ENCODE peak calls at places on chromosomes 4 and X, in four cellular contexts. K, F, M and P are unnamed samples.

GRCh38 chr4:132085105-132085504 is 1064.0 kb upstream of the PCDH10 start:
- DNase-seq in K (no peak), F (no peak), M (no peak), P (no peak)

GRCh38 chrX:107978707-107979307 is 3.4 kb downstream of the TEX13B start:
- DNase-seq in K (no peak), F (peak; percentile 9), M (peak; percentile 40), P (no peak)

GRCh38 chr4:151658959-151659593 is 101.7 kb downstream of the GATB start:
- DNase-seq in K (peak; percentile 55), F (no peak), M (no peak), P (no peak)

GRCh38 chr4:17077105-17077504 is 178.7 kb upstream of the LDB2 start:
- DNase-seq in K (no peak), F (no peak), M (peak; percentile 34), P (no peak)

GRCh38 chr4:112975567-112976355 is 73.7 kb upstream of the ANK2 start:
- DNase-seq in K (peak; percentile 4), F (no peak), M (no peak), P (no peak)

GRCh38 chr4:1511441-1512041 is 105.3 kb upstream of the NKX1-1 start:
- DNase-seq in K (no peak), F (peak; percentile 86), M (peak; percentile 76), P (no peak)

GRCh38 chrX:56802921-56803848 is 74.1 kb downstream of the NBDY start:
- DNase-seq in K (peak; percentile 42), F (peak; percentile 29), M (peak; percentile 71), P (no peak)

GRCh38 chrX:110086916-110087484 is 84.1 kb downstream of the TMEM164 start:
- DNase-seq in K (peak; percentile 94), F (peak; percentile 54), M (no peak), P (peak; percentile 56)

GRCh38 chrX:132336172-132336571 is 116.9 kb upstream of the RAP2C start:
- DNase-seq in K (no peak), F (no peak), M (no peak), P (no peak)

GRCh38 chr4:7539659-7540058 is 104.9 kb upstream of the PSAPL1 start:
- DNase-seq in K (no peak), F (peak; percentile 62), M (peak; percentile 82), P (peak; percentile 28)

GRCh38 chrX:65587616-65588526 is 53.3 kb upstream of the LAS1L start:
- DNase-seq in K (no peak), F (peak; percentile 67), M (no peak), P (no peak)

GRCh38 chrX:114584434-114584943 is 603 bp downstream of the HTR2C start:
- DNase-seq in K (no peak), F (no peak), M (peak; percentile 90), P (no peak)

GRCh38 chr4:173013232-173013932 is 155.2 kb upstream of the GALNT7 start:
- DNase-seq in K (no peak), F (peak; percentile 62), M (peak; percentile 57), P (no peak)

GRCh38 chr4:58936436-58936835 is 1826.3 kb upstream of the IGFBP7 start:
- DNase-seq in K (no peak), F (no peak), M (no peak), P (no peak)

GRCh38 chr4:158172196-158172557 is 648 bp downstream of the GASK1B start:
- DNase-seq in K (peak; percentile 50), F (no peak), M (no peak), P (no peak)

GRCh38 chrX:123698979-123699378 is 33.9 kb downstream of the THOC2 start:
- DNase-seq in K (no peak), F (no peak), M (no peak), P (no peak)
- H3K4me2 ChIP-seq in K (no peak overlapping the region), F (no peak overlapping the region), M (no peak overlapping the region), P (no peak overlapping the region)

GRCh38 chrX:20265726-20266681 is 705 bp downstream of the RPS6KA3 start:
- DNase-seq in K (no peak), F (peak; percentile 17), M (peak; percentile 26), P (no peak)

GRCh38 chrX:20260885-20261284 is 5.8 kb downstream of the RPS6KA3 start:
- DNase-seq in K (no peak), F (no peak), M (no peak), P (no peak)

GRCh38 chrX:20265221-20265725 is 1.4 kb downstream of the RPS6KA3 start:
- DNase-seq in K (peak; percentile 87), F (peak; percentile 70), M (peak; percentile 42), P (no peak)

GRCh38 chrX:20266810-20267598 is at the start of gene RPS6KA3:
- DNase-seq in K (peak; percentile 68), F (peak; percentile 91), M (peak; percentile 84), P (no peak)

GRCh38 chrX:20263474-20263873 is 3.2 kb downstream of the RPS6KA3 start:
- DNase-seq in K (peak; percentile 51), F (no peak), M (no peak), P (no peak)
- H3K27ac ChIP-seq in K (peak overlapping the region; percentile 39), F (peak overlapping the region; percentile 47), M (no peak overlapping the region), P (peak overlapping the region; percentile 36)

DNA sequence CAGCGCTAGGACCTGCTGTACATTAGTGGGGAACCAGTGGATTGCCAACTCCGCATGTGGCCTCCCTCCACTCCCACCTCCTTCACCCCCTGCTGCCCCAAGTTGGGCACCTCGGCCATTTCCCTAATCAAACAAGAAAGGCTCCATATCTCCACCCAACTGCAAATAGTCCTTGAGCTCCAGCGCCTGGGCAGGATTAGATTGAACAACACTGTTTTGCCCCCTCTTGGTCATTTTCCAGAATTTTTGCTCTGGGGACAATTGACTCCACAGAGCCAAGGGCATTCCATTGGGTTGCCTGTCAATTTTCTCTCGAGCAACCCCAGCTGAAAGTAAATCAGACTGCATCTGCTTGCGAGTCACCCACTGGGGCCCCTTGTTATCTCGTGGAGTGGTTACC is 29.6 kb downstream of the CXCL13 start:
- DNase-seq in K (no peak), F (no peak), M (no peak), P (no peak)
- H3K4me2 ChIP-seq in K (no peak overlapping the region), F (no peak overlapping the region), M (no peak overlapping the region), P (no peak overlapping the region)

GRCh38 chrX:10549280-10549679 is 71.1 kb downstream of the MID1 start:
- DNase-seq in K (no peak), F (no peak), M (no peak), P (no peak)
- H3K27ac ChIP-seq in K (no peak overlapping the region), F (no peak overlapping the region), M (no peak overlapping the region), P (no peak overlapping the region)

GRCh38 chrX:118593407-118593806 is 97.8 kb downstream of the DOCK11 start:
- DNase-seq in K (no peak), F (no peak), M (no peak), P (no peak)
- H3K4me2 ChIP-seq in K (no peak overlapping the region), F (no peak overlapping the region), M (no peak overlapping the region), P (no peak overlapping the region)

DNA sequence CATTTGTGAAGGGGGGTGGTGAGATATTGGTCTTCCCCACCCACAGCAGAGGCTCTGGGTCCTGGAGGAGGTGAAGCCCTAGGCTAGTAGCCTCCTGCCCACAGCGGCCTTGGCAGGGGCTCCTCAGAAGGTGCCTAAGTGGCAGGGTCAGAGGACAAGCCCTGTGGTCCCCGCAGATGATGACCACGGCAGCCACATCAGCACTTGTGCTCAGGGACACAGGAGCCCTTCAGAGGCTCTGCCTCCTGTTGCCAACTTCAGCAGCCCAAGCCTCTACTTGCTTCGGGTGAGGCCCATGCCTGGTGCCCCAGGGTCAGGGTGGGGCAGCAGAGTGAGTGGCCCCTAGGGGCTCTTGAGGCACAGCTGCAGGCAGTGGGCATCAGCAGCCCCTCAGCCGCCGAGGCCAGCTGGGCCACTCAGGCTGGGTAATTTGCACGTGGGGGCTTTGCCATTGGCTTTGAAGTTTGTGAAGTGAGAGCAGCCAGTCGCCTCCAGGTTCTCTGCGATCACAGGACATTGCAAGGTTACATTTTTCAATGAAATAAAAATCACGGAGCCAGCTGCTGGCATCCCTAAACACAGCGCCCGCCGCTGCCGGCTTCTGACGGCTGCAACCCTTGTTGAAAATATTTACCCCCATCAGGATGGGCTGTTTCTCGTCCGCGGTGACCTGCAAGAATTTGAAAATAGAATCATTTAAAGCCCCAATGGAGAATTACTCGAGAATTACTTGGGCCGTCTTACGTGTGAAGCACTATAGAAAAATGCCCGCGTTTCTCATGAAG is 108.5 kb downstream of the HMX1 start:
- DNase-seq in K (no peak), F (no peak), M (no peak), P (no peak)
- H3K27ac ChIP-seq in K (no peak overlapping the region), F (no peak overlapping the region), M (no peak overlapping the region), P (no peak overlapping the region)